ENCODE peak calls at places on chromosomes 2 and 18, in ten cellular contexts. A is Peyer's patch; R is H1; U is CD8-positive, alpha-beta memory T cell; E is AG10803; O is GM12865; F is esophagus squamous epithelium; S is skeletal muscle cell; X is body of pancreas; C is uterus. Y is an unnamed sample.

GRCh38 chr2:100281521-100282438 is 40.5 kb downstream of the LONRF2 start:
- DNase-seq in C (peak), F (no peak), S (no peak), R (no peak), U (no peak), X (peak), E (no peak), A (no peak), O (no peak), Y (peak)

GRCh38 chr2:95051636-95052035 is 26.1 kb downstream of the MAL start:
- DNase-seq in U (no peak), C (no peak), S (no peak), E (no peak), A (no peak), R (no peak), X (no peak), F (no peak), O (no peak), Y (no peak)

GRCh38 chr18:35770360-35770759 is 188.8 kb downstream of the GALNT1 start:
- DNase-seq in E (no peak), S (no peak), R (no peak), X (no peak), U (no peak), O (peak), A (no peak), F (no peak), C (no peak), Y (no peak)

GRCh38 chr2:171523339-171523931 is 1.2 kb downstream of the CYBRD1 start:
- DNase-seq in O (peak), A (peak), X (peak), U (no peak), S (peak), E (peak), F (no peak), C (peak), R (peak), Y (peak)

GRCh38 chr18:45652703-45653490 is 37.6 kb downstream of the SLC14A2 start:
- DNase-seq in O (no peak), F (no peak), C (no peak), S (no peak), U (no peak), X (no peak), R (no peak), A (no peak), E (peak), Y (peak)

GRCh38 chr2:94995516-94995915 is 30.0 kb upstream of the MAL start:
- DNase-seq in E (no peak), U (no peak), R (no peak), S (no peak), F (no peak), C (no peak), A (peak), O (no peak), X (no peak), Y (no peak)

GRCh38 chr2:90645-91312 is 44.5 kb upstream of the FAM110C start:
- DNase-seq in R (no peak), C (no peak), U (no peak), X (no peak), F (no peak), E (no peak), A (no peak), O (no peak), S (no peak), Y (no peak)

GRCh38 chr2:129906139-129906860 is 73.2 kb upstream of the RAB6C start:
- DNase-seq in F (no peak), E (no peak), O (no peak), R (no peak), S (no peak), X (no peak), A (peak), C (no peak), U (no peak), Y (no peak)

GRCh38 chr2:8491296-8492048 is 190.4 kb upstream of the ID2 start:
- DNase-seq in C (peak), E (peak), S (no peak), F (no peak), U (no peak), X (peak), R (no peak), A (no peak), O (no peak), Y (no peak)

GRCh38 chr18:2898131-2898640 is 51.4 kb downstream of the EMILIN2 start:
- DNase-seq in O (no peak), R (no peak), F (no peak), C (no peak), X (no peak), E (peak), S (no peak), A (no peak), U (no peak), Y (peak)

GRCh38 chr18:2901405-2901989 is 54.7 kb downstream of the EMILIN2 start:
- DNase-seq in C (peak), E (peak), O (no peak), R (no peak), X (no peak), S (no peak), F (no peak), U (no peak), A (no peak), Y (peak)

GRCh38 chr18:2902327-2902726 is 55.5 kb downstream of the EMILIN2 start:
- DNase-seq in U (no peak), E (no peak), X (no peak), F (no peak), O (no peak), C (no peak), S (no peak), R (no peak), A (no peak), Y (no peak)

GRCh38 chr18:2903006-2903405 is 56.2 kb downstream of the EMILIN2 start:
- DNase-seq in X (no peak), O (no peak), F (no peak), U (no peak), R (no peak), A (no peak), S (peak), C (peak), E (peak), Y (peak)

DNA sequence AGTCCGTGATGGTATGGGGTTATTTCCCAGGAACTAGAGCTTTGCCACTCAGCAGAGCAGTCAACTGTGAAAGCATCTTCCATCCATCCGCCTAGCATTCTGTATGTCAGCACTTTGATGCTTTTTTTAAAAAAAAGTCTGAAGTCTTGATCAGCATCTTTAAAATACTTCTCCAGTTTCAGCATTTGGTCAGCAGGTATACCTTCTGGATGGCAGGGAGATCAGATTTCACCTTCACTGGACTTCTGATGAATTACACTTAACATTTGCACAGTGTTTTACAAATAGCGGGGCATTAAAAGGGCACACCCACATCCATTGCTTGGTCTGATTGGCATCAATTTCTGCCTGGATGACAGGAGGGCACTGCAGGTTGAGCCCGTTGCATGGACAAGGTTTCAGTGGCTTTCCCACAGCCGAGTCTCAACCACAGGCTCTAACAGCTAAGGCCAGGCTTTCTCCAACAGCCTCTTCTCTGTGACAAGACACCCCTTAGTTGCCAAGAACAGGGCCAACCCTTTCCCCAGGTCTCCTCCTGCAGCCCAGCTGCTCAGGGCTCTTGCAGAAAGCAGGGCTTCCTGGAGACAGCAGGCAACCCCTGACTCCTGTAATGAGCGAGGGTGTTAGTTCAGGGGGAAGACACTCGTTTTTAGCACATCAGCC is 54.1 kb downstream of the EMILIN2 start:
- DNase-seq in C (no peak), X (no peak), U (no peak), O (no peak), A (no peak), R (no peak), S (no peak), E (no peak), F (no peak), Y (no peak)
- H3K4me3 ChIP-seq in C (no peak), X (no peak), U (no peak), O (no peak), A (no peak), R (no peak), S (no peak), E (no peak), F (no peak), Y (no peak)

DNA sequence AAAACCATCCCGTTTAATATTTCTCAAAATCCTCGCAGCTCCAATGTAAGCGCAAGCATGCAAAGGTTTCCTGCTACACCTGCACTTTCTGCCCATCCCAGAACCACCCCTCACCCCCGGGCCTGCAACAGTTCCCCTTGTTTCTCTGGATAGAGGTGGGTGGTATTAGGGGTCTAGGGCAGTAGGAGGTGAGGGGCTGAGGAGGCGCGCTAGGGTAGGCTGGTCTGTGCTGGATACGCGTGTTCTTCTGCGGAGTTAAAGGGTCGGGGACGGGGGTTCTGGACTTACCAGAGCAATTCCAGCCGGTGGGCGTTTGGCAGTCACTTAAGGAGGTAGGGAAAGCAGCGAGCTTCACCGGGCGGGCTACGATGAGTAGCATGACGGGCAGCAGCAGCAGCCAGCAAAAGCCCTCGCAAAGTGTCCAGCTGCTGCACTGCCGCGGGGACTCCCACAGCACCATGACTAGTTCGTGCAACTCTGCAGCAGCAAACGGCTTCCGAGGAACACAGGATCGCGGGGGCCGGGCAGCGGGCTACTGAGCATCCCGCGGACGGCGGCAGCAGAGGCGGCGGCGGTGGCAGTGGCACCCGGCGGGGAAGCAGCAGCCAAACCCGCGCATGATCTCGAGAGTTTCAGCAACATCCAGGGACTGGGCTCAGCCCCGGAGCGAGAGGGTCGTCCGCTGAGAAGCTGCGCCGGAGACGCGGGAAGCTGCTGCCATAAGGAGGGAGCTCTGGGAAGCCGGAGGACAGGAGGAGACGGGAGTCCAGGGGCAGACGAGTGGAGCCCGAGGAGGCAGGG is 468 bp downstream of the TMEFF2 start:
- DNase-seq in R (peak), C (peak), F (no peak), E (peak), X (peak), U (peak), O (no peak), A (peak), S (no peak), Y (peak)
- H3K4me3 ChIP-seq in R (peak), C (no peak), F (peak), E (peak), X (no peak), U (peak), O (no peak), A (no peak), S (peak), Y (peak)

GRCh38 chr2:36698978-36699377 is 2.5 kb downstream of the VIT start:
- DNase-seq in O (no peak), X (peak), F (no peak), A (no peak), R (no peak), U (no peak), E (peak), C (no peak), S (no peak), Y (no peak)

GRCh38 chr2:36696533-36696932 is at the start of gene VIT:
- DNase-seq in R (no peak), E (peak), X (no peak), U (no peak), C (no peak), A (no peak), F (no peak), S (no peak), O (no peak), Y (no peak)

GRCh38 chr2:36695746-36696415 is 626 bp upstream of the VIT start:
- DNase-seq in S (no peak), O (no peak), C (no peak), X (no peak), A (no peak), R (no peak), U (no peak), F (no peak), E (peak), Y (peak)

GRCh38 chr2:36700311-36700710 is 3.8 kb downstream of the VIT start:
- DNase-seq in F (no peak), A (no peak), C (no peak), U (no peak), S (no peak), O (no peak), X (no peak), R (no peak), E (no peak), Y (no peak)

DNA sequence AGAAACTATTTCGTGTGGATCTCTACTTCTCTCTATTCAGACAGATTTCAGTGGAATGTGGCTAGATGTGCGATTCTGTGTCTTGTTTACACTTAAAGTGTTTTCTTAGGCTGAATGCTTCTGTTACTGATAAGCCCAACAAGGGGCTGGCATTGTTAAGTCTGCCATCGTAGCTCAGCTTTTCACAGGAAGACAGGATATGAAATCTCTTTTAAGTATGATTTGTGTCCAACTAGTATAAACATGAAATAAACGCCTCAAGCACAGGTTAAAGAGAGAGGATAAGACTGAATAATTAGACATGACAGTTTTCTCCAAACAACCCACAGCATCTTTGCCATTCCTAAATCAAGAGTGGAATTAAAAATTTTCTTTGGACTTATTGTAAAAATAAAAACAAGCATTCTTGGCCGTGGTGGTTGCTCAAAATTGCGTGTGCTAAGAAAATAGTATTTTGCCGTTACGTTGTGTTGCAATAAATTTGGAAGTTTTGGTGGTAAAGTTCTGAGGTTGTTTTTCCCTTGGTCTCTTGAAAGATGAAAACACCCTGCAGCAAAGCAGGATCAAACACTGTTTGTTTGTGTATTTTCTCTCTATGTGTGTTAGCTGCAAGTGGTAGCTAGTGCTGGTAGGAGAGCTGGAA is 1.0 kb downstream of the VIT start:
- DNase-seq in U (no peak), O (no peak), R (no peak), S (no peak), X (no peak), C (no peak), A (no peak), F (no peak), E (peak), Y (no peak)
- H3K4me3 ChIP-seq in U (no peak), O (no peak), R (no peak), S (no peak), X (no peak), C (no peak), A (no peak), F (peak), E (peak), Y (no peak)

DNA sequence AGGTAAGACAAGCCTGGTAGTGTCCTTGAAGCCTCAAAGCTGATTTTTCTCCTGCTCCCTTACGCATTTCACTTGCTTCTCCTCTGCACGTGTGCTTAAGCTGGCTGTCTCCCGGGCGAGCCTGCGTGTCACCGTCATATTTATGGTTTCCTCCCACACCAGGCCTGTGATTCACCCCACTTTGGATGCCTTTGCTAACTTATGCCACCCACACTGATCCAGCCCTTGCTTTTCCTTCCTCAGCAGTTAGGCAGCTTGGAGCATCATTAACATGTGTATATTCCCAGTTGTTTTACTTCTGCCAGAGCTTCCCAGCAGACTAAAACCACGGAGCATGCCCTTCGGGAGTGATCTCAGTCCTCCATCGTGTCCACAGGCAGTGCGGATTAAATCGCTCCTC is 2.2 kb downstream of the ST3GAL5 start:
- DNase-seq in E (peak), O (no peak), A (no peak), C (peak), X (peak), F (no peak), S (peak), U (no peak), R (no peak), Y (peak)
- H3K4me3 ChIP-seq in E (peak), O (no peak), A (no peak), C (no peak), X (no peak), F (peak), S (peak), U (peak), R (no peak), Y (peak)

GRCh38 chr18:32470713-32471633 is at the start of gene GAREM1:
- DNase-seq in E (peak), S (peak), O (peak), U (peak), X (peak), C (peak), R (peak), A (peak), F (peak), Y (peak)

GRCh38 chr18:32468147-32468845 is 2.4 kb downstream of the GAREM1 start:
- DNase-seq in F (no peak), U (no peak), R (no peak), E (no peak), X (no peak), A (no peak), C (no peak), S (no peak), O (no peak), Y (no peak)

GRCh38 chr18:32470136-32470712 is 458 bp downstream of the GAREM1 start:
- DNase-seq in S (no peak), E (peak), U (no peak), F (no peak), O (peak), A (no peak), X (peak), R (peak), C (peak), Y (no peak)

GRCh38 chr18:32469190-32469611 is 1.5 kb downstream of the GAREM1 start:
- DNase-seq in X (peak), U (no peak), O (no peak), F (no peak), C (peak), R (no peak), A (peak), S (no peak), E (peak), Y (peak)

DNA sequence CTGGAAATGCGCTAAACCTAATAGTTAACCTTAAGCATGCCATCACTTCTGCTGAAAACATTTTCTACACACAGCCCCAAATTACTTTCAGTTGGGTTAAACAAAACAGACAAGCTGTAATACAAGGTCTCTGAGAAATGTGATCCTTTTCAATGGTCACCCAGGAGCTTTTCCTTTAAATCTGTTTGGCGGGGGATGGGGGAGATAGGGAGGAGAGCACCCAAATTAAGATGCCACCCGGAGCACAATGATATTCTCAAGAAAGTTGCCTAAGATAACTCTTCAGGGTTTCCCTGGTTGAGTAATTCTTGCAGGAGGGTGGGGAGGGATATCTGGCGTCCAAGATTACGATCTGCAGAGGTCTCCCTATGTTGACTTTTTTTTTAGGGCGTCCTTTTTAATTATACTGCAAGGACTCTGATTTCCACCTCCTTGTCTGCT is 971 bp downstream of the GAREM1 start:
- DNase-seq in S (no peak), U (no peak), X (peak), O (no peak), F (no peak), E (peak), A (no peak), C (no peak), R (no peak), Y (peak)
- H3K4me3 ChIP-seq in S (peak), U (peak), X (peak), O (peak), F (peak), E (peak), A (peak), C (peak), R (peak), Y (peak)

DNA sequence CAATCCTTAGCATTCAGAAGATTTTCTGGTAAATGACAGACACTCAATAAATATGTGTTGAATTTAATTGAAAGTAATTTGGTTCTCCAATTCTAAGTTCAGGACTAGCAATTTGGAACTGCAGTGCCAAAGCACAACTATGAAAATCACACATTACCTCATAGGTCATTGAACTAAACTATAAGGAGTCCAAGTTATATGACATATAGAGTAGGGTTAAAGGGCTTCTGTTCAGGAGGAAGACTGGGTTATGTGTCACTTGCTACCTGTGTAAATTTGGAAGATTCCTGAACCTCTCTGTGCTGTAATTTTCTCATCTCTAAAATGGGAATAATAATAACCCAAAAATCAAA is 27.8 kb upstream of the COBLL1 start:
- DNase-seq in E (no peak), O (no peak), R (no peak), X (no peak), U (no peak), F (no peak), A (no peak), C (no peak), S (no peak), Y (no peak)
- H3K4me3 ChIP-seq in E (no peak), O (no peak), R (no peak), X (no peak), U (no peak), F (no peak), A (no peak), C (no peak), S (no peak), Y (no peak)

GRCh38 chr18:10116574-10116973 is 202.8 kb downstream of the VAPA start:
- DNase-seq in R (no peak), A (no peak), C (no peak), E (peak), X (no peak), O (no peak), F (no peak), U (no peak), S (no peak), Y (no peak)
- H3K4me3 ChIP-seq in R (no peak), A (no peak), C (no peak), E (no peak), X (no peak), O (no peak), F (no peak), U (no peak), S (no peak), Y (no peak)

GRCh38 chr2:18976112-18976961 is 382.1 kb downstream of the OSR1 start:
- DNase-seq in U (no peak), A (no peak), R (no peak), O (peak), S (peak), C (peak), F (no peak), X (no peak), E (peak), Y (peak)
- H3K4me3 ChIP-seq in U (no peak), A (no peak), R (no peak), O (no peak), S (no peak), C (no peak), F (peak), X (no peak), E (peak), Y (no peak)

Y was measured in astrocyte of the spinal cord.